ENCODE peak calls at places on chromosomes 13 and 19, in nine cellular contexts. A, I, N, D, S, K, V, W and M are unnamed samples.

GRCh38 chr19:17553256-17553655 is 2.2 kb upstream of the COLGALT1 start:
- DNase-seq in A (peak), I (no peak), N (no peak), D (no peak), S (peak), K (peak), V (no peak), W (no peak), M (peak)

GRCh38 chr19:46056536-46056935 is 15.7 kb upstream of the IGFL4 start:
- DNase-seq in A (no peak), I (no peak), N (no peak), D (no peak), S (no peak), K (no peak), V (no peak), W (no peak), M (no peak)

GRCh38 chr19:44284968-44285367 is 19.9 kb downstream of the ZNF235 start:
- DNase-seq in A (no peak), I (no peak), N (no peak), D (no peak), S (no peak), K (no peak), V (no peak), W (no peak), M (no peak)

GRCh38 chr19:5967994-5968430 is 9.9 kb downstream of the RANBP3 start:
- DNase-seq in A (peak), I (peak), N (peak), D (no peak), S (peak), K (peak), V (peak), W (peak), M (peak)

GRCh38 chr13:77239312-77239711 is 87.6 kb downstream of the MYCBP2 start:
- DNase-seq in A (peak), I (no peak), N (no peak), D (no peak), S (no peak), K (no peak), V (no peak), W (no peak), M (no peak)

GRCh38 chr13:112851107-112852046 is 117.6 kb upstream of the MCF2L start:
- DNase-seq in A (no peak), I (no peak), N (no peak), D (no peak), S (no peak), K (no peak), V (no peak), W (no peak), M (no peak)

GRCh38 chr13:59337070-59337469 is 826.7 kb downstream of the DIAPH3 start:
- DNase-seq in A (no peak), I (no peak), N (no peak), D (no peak), S (no peak), K (no peak), V (no peak), W (no peak), M (peak)

GRCh38 chr13:110944121-110944967 is 29.5 kb upstream of the ANKRD10 start:
- DNase-seq in A (peak), I (peak), N (peak), D (no peak), S (peak), K (no peak), V (peak), W (peak), M (peak)

GRCh38 chr19:51294977-51295375 is 16.5 kb upstream of the IGLON5 start:
- DNase-seq in A (no peak), I (no peak), N (no peak), D (no peak), S (no peak), K (no peak), V (no peak), W (no peak), M (no peak)

GRCh38 chr13:26011996-26012688 is 39.7 kb downstream of the SHISA2 start:
- DNase-seq in A (no peak), I (no peak), N (no peak), D (peak), S (no peak), K (no peak), V (peak), W (no peak), M (peak)